ENCODE peak calls at places on chromosome 12, in five cellular contexts. One of them, this sample, is unnamed.
A peak's percentile ranks its signal among the peaks of the same experiment; 100 is the strongest.

GRCh38 chr12:120231316-120232011 is 30.6 kb upstream of the RPLP0 start:
- DNase-seq in choroid plexus epithelial cell: peak; percentile 87
- DNase-seq in epithelial cell of esophagus: peak; percentile 97
- DNase-seq in heart right ventricle: no peak
- DNase-seq in substantia nigra: no peak
- DNase-seq in this sample: peak; percentile 96

GRCh38 chr12:91113621-91114020 is 2.3 kb upstream of the LUM start:
- DNase-seq in choroid plexus epithelial cell: no peak
- DNase-seq in epithelial cell of esophagus: no peak
- DNase-seq in heart right ventricle: no peak
- DNase-seq in substantia nigra: no peak
- DNase-seq in this sample: peak; percentile 69

GRCh38 chr12:95335948-95336347 is 118.3 kb downstream of the VEZT start:
- DNase-seq in choroid plexus epithelial cell: no peak
- DNase-seq in epithelial cell of esophagus: no peak
- DNase-seq in heart right ventricle: no peak
- DNase-seq in substantia nigra: no peak
- DNase-seq in this sample: no peak

GRCh38 chr12:121976950-121977349 is 44.7 kb upstream of the BCL7A start:
- DNase-seq in choroid plexus epithelial cell: no peak
- DNase-seq in epithelial cell of esophagus: no peak
- DNase-seq in heart right ventricle: no peak
- DNase-seq in substantia nigra: no peak
- DNase-seq in this sample: no peak

GRCh38 chr12:75735853-75736252 is 224.4 kb upstream of the KRR1 start:
- DNase-seq in choroid plexus epithelial cell: no peak
- DNase-seq in epithelial cell of esophagus: no peak
- DNase-seq in heart right ventricle: no peak
- DNase-seq in substantia nigra: peak; percentile 33
- DNase-seq in this sample: peak; percentile 66

GRCh38 chr12:68048648-68049297 is 59.5 kb downstream of the IFNG-AS1 start:
- DNase-seq in choroid plexus epithelial cell: no peak
- DNase-seq in epithelial cell of esophagus: no peak
- DNase-seq in heart right ventricle: no peak
- DNase-seq in substantia nigra: no peak
- DNase-seq in this sample: no peak

GRCh38 chr12:91138337-91138905 is 27.1 kb upstream of the LUM start:
- DNase-seq in choroid plexus epithelial cell: peak; percentile 26
- DNase-seq in epithelial cell of esophagus: no peak
- DNase-seq in heart right ventricle: no peak
- DNase-seq in substantia nigra: no peak
- DNase-seq in this sample: no peak

GRCh38 chr12:106291342-106291741 is 11.2 kb upstream of the TCP11L2 start:
- DNase-seq in choroid plexus epithelial cell: no peak
- DNase-seq in epithelial cell of esophagus: peak; percentile 83
- DNase-seq in heart right ventricle: no peak
- DNase-seq in substantia nigra: no peak
- DNase-seq in this sample: no peak

GRCh38 chr12:4664111-4664510 is 15.2 kb downstream of the NDUFA9 start:
- DNase-seq in choroid plexus epithelial cell: peak; percentile 77
- DNase-seq in epithelial cell of esophagus: peak; percentile 77
- DNase-seq in heart right ventricle: no peak
- DNase-seq in substantia nigra: no peak
- DNase-seq in this sample: peak; percentile 64

GRCh38 chr12:57514720-57515467 is 5.4 kb downstream of the DDIT3 start:
- DNase-seq in choroid plexus epithelial cell: no peak
- DNase-seq in epithelial cell of esophagus: no peak
- DNase-seq in heart right ventricle: no peak
- DNase-seq in substantia nigra: no peak
- DNase-seq in this sample: no peak

GRCh38 chr12:128388461-128388921 is 121.5 kb downstream of the TMEM132C start:
- DNase-seq in choroid plexus epithelial cell: no peak
- DNase-seq in epithelial cell of esophagus: no peak
- DNase-seq in heart right ventricle: no peak
- DNase-seq in substantia nigra: no peak
- DNase-seq in this sample: no peak

GRCh38 chr12:3533703-3534386 is 42.8 kb downstream of the PRMT8 start:
- DNase-seq in choroid plexus epithelial cell: peak; percentile 58
- DNase-seq in epithelial cell of esophagus: no peak
- DNase-seq in heart right ventricle: peak; percentile 36
- DNase-seq in substantia nigra: no peak
- DNase-seq in this sample: no peak

GRCh38 chr12:124919646-124920352 is 5.3 kb upstream of the UBC start:
- DNase-seq in choroid plexus epithelial cell: peak; percentile 44
- DNase-seq in epithelial cell of esophagus: peak; percentile 93
- DNase-seq in heart right ventricle: no peak
- DNase-seq in substantia nigra: no peak
- DNase-seq in this sample: peak; percentile 65

GRCh38 chr12:10331642-10332239 is 24.1 kb downstream of the KLRD1 start:
- DNase-seq in choroid plexus epithelial cell: peak; percentile 85
- DNase-seq in epithelial cell of esophagus: peak; percentile 68
- DNase-seq in heart right ventricle: no peak
- DNase-seq in substantia nigra: no peak
- DNase-seq in this sample: peak; percentile 57

GRCh38 chr12:112327209-112327930 is 54.9 kb downstream of the HECTD4 start:
- DNase-seq in choroid plexus epithelial cell: no peak
- DNase-seq in epithelial cell of esophagus: no peak
- DNase-seq in heart right ventricle: no peak
- DNase-seq in substantia nigra: no peak
- DNase-seq in this sample: no peak

GRCh38 chr12:88420460-88420859 is 159.8 kb downstream of the KITLG start:
- DNase-seq in choroid plexus epithelial cell: peak; percentile 93
- DNase-seq in epithelial cell of esophagus: peak; percentile 88
- DNase-seq in heart right ventricle: no peak
- DNase-seq in substantia nigra: no peak
- DNase-seq in this sample: peak; percentile 90

GRCh38 chr12:57881035-57881973 is 34.8 kb upstream of the CTDSP2 start:
- DNase-seq in choroid plexus epithelial cell: peak; percentile 71
- DNase-seq in epithelial cell of esophagus: no peak
- DNase-seq in heart right ventricle: no peak
- DNase-seq in substantia nigra: no peak
- DNase-seq in this sample: no peak

GRCh38 chr12:122064780-122065588 is 13.6 kb upstream of the MLXIP start:
- DNase-seq in choroid plexus epithelial cell: peak; percentile 91
- DNase-seq in epithelial cell of esophagus: peak; percentile 72
- DNase-seq in heart right ventricle: peak; percentile 42
- DNase-seq in substantia nigra: no peak
- DNase-seq in this sample: peak; percentile 94

GRCh38 chr12:122096591-122097149 is 18.1 kb downstream of the MLXIP start:
- DNase-seq in choroid plexus epithelial cell: no peak
- DNase-seq in epithelial cell of esophagus: peak; percentile 97
- DNase-seq in heart right ventricle: no peak
- DNase-seq in substantia nigra: no peak
- DNase-seq in this sample: peak; percentile 68

GRCh38 chr12:113852695-113853490 is 113.2 kb downstream of the RBM19 start:
- DNase-seq in choroid plexus epithelial cell: no peak
- DNase-seq in epithelial cell of esophagus: no peak
- DNase-seq in heart right ventricle: no peak
- DNase-seq in substantia nigra: no peak
- DNase-seq in this sample: no peak

GRCh38 chr12:55074771-55075170 is 51.4 kb upstream of the OR9K2 start:
- DNase-seq in choroid plexus epithelial cell: no peak
- DNase-seq in epithelial cell of esophagus: no peak
- DNase-seq in heart right ventricle: no peak
- DNase-seq in substantia nigra: no peak
- DNase-seq in this sample: no peak

GRCh38 chr12:2693204-2693860 is 101.4 kb upstream of the FKBP4 start:
- DNase-seq in choroid plexus epithelial cell: peak; percentile 17
- DNase-seq in epithelial cell of esophagus: no peak
- DNase-seq in heart right ventricle: no peak
- DNase-seq in substantia nigra: no peak
- DNase-seq in this sample: no peak

GRCh38 chr12:27226319-27226984 is 17.6 kb upstream of the STK38L start:
- DNase-seq in choroid plexus epithelial cell: peak; percentile 15
- DNase-seq in epithelial cell of esophagus: peak; percentile 89
- DNase-seq in heart right ventricle: no peak
- DNase-seq in substantia nigra: no peak
- DNase-seq in this sample: peak; percentile 48

GRCh38 chr12:55862286-55862685 is 19.6 kb upstream of the MMP19 start:
- DNase-seq in choroid plexus epithelial cell: no peak
- DNase-seq in epithelial cell of esophagus: no peak
- DNase-seq in heart right ventricle: no peak
- DNase-seq in substantia nigra: no peak
- DNase-seq in this sample: no peak

GRCh38 chr12:120960657-120961056 is 17.7 kb upstream of the HNF1A start:
- DNase-seq in choroid plexus epithelial cell: no peak
- DNase-seq in epithelial cell of esophagus: peak; percentile 61
- DNase-seq in heart right ventricle: no peak
- DNase-seq in substantia nigra: no peak
- DNase-seq in this sample: peak; percentile 91

This sample was measured in renal cortical epithelial cell.